ENCODE peak calls at places on chromosomes 4 and X, in seven cellular contexts. R is GM23248, H is heart right ventricle, F is endothelial cell of umbilical vein, L is prostate gland, A is right cardiac atrium, J is aorta. V is an unnamed sample. For H3K4me1 and H3K9me3, the result is how much of the 10 kb centered on the place peaks cover.

GRCh38 chrX:6989858-6990257 is 157.7 kb upstream of the STS start:
- DNase-seq in A (no peak), F (no peak), L (no peak), H (no peak), J (no peak), R (no peak), V (no peak)

GRCh38 chrX:68880846-68881513 is 52.2 kb downstream of the EFNB1 start:
- DNase-seq in H (no peak), A (no peak), F (no peak), R (no peak), L (no peak), J (no peak), V (no peak)

GRCh38 chr4:54281060-54281781 is 52.1 kb downstream of the PDGFRA start:
- DNase-seq in L (peak), H (peak), R (peak), F (peak), J (peak), A (peak), V (no peak)

GRCh38 chr4:142883433-142883832 is 37.3 kb upstream of the INPP4B start:
- DNase-seq in A (no peak), F (peak), J (no peak), L (no peak), H (no peak), R (peak), V (no peak)

GRCh38 chr4:107740381-107740780 is 20.3 kb upstream of the PAPSS1 start:
- DNase-seq in H (no peak), L (no peak), A (no peak), R (no peak), J (no peak), F (peak), V (no peak)

GRCh38 chrX:155027509-155028066 is 944 bp downstream of the FUNDC2 start:
- DNase-seq in L (peak), F (peak), R (peak), J (no peak), H (peak), A (no peak), V (no peak)

GRCh38 chr4:43882470-43882869 is 566.1 kb downstream of the KCTD8 start:
- DNase-seq in H (no peak), R (no peak), A (no peak), J (no peak), L (no peak), F (no peak), V (no peak)

GRCh38 chr4:77399831-77400230 is 205.8 kb upstream of the CXCL13 start:
- DNase-seq in J (no peak), R (no peak), F (no peak), A (no peak), L (no peak), H (no peak), V (no peak)

GRCh38 chr4:118173126-118173525 is 138.8 kb downstream of the NDST3 start:
- DNase-seq in H (no peak), F (no peak), R (no peak), J (no peak), A (no peak), L (no peak), V (no peak)

GRCh38 chr4:38782452-38783108 is at the start of gene TLR10:
- DNase-seq in H (peak), L (peak), J (no peak), R (peak), A (no peak), F (peak), V (no peak)

DNA sequence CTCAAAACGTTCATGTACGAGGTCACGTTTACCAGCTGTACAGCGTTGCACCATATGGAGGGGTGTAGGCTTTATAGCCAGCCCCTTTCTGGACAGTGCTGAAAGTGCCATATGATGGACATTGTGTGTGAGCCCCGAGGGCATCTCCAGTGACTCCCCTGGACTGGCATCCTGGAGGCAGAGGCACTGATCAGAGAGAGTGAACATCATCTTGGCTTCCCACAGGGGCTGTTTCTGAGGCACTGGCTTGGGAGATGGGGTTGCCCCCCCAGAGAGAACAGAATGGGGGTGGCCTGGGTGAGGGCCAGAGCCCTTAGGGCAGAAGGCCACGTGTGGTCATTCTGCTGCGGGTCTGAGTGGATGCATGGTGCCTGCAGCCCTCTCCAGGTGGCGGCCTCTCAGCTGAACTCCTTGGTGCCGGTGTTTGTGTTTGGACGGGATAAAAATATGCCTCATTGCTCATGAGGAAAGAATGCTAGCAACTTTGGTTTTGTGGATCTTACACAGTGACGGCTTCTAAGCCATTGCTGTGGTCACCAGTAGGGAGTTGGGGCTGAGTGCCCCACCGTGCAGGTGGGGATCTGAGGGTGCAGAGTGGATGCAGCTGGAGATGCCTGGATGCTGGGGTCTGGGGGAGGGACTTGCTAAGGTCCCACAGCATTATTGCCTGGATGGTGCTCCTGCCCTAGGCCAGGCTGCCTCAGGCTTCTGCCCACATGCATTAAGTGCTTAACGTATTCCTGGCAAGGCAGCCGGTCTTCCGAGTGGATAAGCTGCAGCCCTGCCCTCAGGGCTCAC is 3.4 kb downstream of the WFS1 start:
- DNase-seq in H (peak), F (peak), L (no peak), J (no peak), R (peak), A (no peak), V (no peak)
- H3K27ac ChIP-seq in H (no peak), F (peak), L (peak), J (peak), R (peak), A (no peak), V (no peak)

DNA sequence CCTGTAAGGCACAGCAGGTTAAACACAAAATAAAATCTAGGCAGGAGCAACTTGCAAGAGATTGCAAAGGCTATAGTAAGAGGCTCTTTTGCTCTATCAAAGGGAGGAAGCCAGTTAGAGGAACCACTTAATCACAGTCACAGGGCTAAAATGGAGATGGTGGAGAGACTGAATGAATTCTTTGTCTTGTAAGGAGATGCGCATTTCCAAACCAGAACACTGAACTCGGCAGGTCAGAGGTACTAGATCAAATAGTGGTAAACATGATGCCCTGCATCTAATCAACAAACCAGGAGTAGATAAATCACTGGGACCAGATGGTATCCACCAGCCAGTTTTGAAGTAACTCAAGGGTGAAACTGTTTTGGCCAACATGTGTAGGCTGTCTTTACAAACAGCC is 55.8 kb downstream of the GPC4 start:
- DNase-seq in H (no peak), L (no peak), A (no peak), F (no peak), J (no peak), R (no peak), V (no peak)
- H3K4me1 ChIP-seq in H (under half), L (under half), A (under half), F (under half), J (under half), R (under half), V (under half)

DNA sequence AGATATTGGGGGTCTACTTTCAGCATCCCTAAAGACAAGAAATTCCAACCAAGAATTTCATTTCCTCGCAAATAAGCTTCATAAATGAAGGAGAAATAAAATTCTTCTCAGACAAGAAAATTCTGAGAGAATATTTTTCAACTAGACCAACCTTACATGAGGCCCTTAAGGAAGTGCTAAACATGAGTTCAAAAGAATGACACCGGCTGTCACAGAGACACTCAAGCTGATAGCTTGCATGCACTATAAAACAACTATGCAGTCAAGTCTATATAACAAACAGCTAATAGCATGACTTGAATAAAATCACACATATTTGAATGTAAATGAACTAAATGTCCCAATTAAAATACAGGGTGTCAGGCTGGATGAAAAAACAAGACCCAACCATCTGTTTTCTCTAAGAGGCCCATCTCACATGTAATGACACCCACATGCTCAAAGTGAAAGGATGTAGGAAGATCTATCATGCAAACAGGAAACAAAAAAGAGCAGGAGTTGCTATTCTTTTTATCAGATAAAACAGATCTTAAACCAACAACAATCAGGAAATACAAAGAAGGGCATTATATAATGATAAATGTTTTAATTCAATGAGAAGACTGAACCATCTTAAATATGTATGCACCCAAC is 27.2 kb downstream of the FAAH2 start:
- DNase-seq in J (no peak), F (no peak), A (no peak), R (no peak), H (no peak), L (no peak), V (no peak)
- H3K9me3 ChIP-seq in J (under half), F (under half), A (under half), R (under half), H (under half), L (under half), V (under half)

GRCh38 chr4:128244379-128244778 is 43.2 kb downstream of the PGRMC2 start:
- DNase-seq in R (peak), A (no peak), F (no peak), H (no peak), J (no peak), L (no peak), V (no peak)
- H3K27ac ChIP-seq in R (no peak), A (no peak), F (no peak), H (no peak), J (no peak), L (no peak), V (no peak)

V was measured in CD8-positive, alpha-beta T cell.